ENCODE peak calls at places on chromosomes 1 and 21, in eight cellular contexts. N, T, R, O, V, L, S and A are unnamed samples.

GRCh38 chr1:240765732-240766363 is 153.9 kb upstream of the GREM2 start:
- DNase-seq in R (no peak), N (no peak), T (no peak), O (no peak), L (no peak), S (no peak), V (peak; percentile 6), A (peak; percentile 41)

GRCh38 chr1:53126495-53126894 is 15.9 kb downstream of the SLC1A7 start:
- DNase-seq in V (no peak), R (no peak), S (no peak), L (no peak), T (no peak), N (peak; percentile 44), O (no peak), A (no peak)

GRCh38 chr1:154170547-154171221 is 15.8 kb upstream of the NUP210L start:
- DNase-seq in R (no peak), L (no peak), N (no peak), S (no peak), T (no peak), V (no peak), O (peak; percentile 24), A (no peak)

GRCh38 chr1:84643183-84643582 is 47.1 kb downstream of the SSX2IP start:
- DNase-seq in R (no peak), S (no peak), L (no peak), N (no peak), T (no peak), V (no peak), O (no peak), A (no peak)

GRCh38 chr21:45427331-45428271 is 22.6 kb downstream of the COL18A1 start:
- DNase-seq in T (peak; percentile 73), O (no peak), S (no peak), L (peak; percentile 84), N (peak; percentile 93), V (peak; percentile 97), R (peak; percentile 97), A (peak; percentile 71)

GRCh38 chr1:46623733-46624695 is 7.4 kb upstream of the MOB3C start:
- DNase-seq in S (no peak), L (no peak), V (no peak), T (no peak), O (no peak), R (no peak), N (no peak), A (no peak)

GRCh38 chr1:235391879-235392278 is 24.7 kb downstream of the TBCE start:
- DNase-seq in O (no peak), L (no peak), T (no peak), V (no peak), N (no peak), R (no peak), S (no peak), A (no peak)

GRCh38 chr1:53582211-53583020 is 123.2 kb downstream of the DMRTB1 start:
- DNase-seq in O (peak; percentile 52), L (no peak), S (no peak), N (peak; percentile 37), T (no peak), V (peak; percentile 19), R (no peak), A (no peak)

GRCh38 chr1:154398141-154398540 is 7.0 kb upstream of the IL6R start:
- DNase-seq in T (no peak), V (no peak), O (no peak), N (no peak), L (no peak), R (no peak), S (no peak), A (no peak)

GRCh38 chr1:6446665-6447015 is 19.3 kb downstream of the TNFRSF25 start:
- DNase-seq in O (no peak), T (no peak), S (no peak), R (peak; percentile 63), V (no peak), N (no peak), L (no peak), A (no peak)
- H3K27ac ChIP-seq in O (no peak overlapping the region), T (no peak overlapping the region), S (no peak overlapping the region), R (no peak overlapping the region), V (no peak overlapping the region), N (no peak overlapping the region), L (no peak overlapping the region), A (no peak overlapping the region)

DNA sequence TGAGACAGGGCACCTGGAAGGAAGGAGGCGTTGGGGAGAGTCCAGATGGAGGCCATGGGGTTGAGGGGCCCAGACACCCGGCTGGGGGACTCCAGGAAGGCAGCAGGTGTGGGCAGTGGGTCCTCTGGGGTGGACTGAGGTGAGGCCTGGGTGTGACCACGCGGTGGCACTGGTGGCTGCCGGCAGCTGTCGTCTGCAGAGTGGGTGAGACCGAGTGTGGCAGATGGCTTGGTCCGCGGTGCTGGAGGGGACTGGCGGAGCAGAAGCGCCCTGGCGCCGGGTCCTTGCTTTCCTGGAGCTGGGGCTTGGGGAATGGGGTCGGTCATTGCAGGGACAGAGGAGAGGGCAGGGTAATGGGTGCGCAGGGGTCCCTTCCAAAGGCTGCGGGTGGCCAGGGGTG is 12.5 kb downstream of the AGRN start:
- DNase-seq in V (no peak), O (peak; percentile 93), L (no peak), N (no peak), S (no peak), R (no peak), T (no peak), A (peak; percentile 53)
- H3K4me3 ChIP-seq in V (no peak overlapping the region), O (peak overlapping the region; percentile 47), L (peak overlapping the region; percentile 59), N (no peak overlapping the region), S (no peak overlapping the region), R (no peak overlapping the region), T (peak overlapping the region; percentile 70), A (peak overlapping the region; percentile 66)

GRCh38 chr1:225526878-225527277 is 99.0 kb upstream of the LBR start:
- DNase-seq in R (no peak), L (no peak), S (no peak), T (no peak), N (no peak), V (no peak), O (no peak), A (no peak)

GRCh38 chr1:225524570-225524969 is 96.7 kb upstream of the LBR start:
- DNase-seq in L (no peak), V (no peak), S (no peak), R (no peak), N (no peak), T (no peak), O (no peak), A (no peak)

GRCh38 chr1:225523214-225523613 is 95.4 kb upstream of the LBR start:
- DNase-seq in L (no peak), R (no peak), O (no peak), T (no peak), S (no peak), V (no peak), N (no peak), A (no peak)

GRCh38 chr1:225527575-225527974 is 99.7 kb upstream of the LBR start:
- DNase-seq in T (no peak), R (no peak), L (no peak), O (no peak), V (no peak), S (no peak), N (no peak), A (no peak)

DNA sequence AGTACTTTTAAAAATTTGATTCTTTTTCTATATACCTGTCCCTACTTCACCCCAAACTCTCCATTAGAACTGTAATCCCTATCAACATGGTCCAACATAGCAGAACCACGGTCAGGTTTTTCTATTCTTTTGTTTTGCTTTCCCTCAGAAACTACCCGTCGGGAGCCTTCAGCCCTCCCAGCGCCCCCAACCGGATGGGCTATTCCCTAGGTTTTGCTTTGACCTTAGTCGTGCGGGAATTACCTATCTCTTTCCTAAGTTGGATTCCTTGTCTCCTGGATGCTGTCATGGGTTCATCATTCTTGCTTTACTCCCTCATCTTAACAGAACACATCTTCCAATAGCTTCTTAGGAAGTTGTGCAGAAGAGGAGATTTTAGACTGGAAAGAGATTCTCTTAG is 97.5 kb upstream of the LBR start:
- DNase-seq in T (no peak), V (no peak), O (no peak), S (no peak), N (no peak), L (no peak), R (no peak), A (peak; percentile 57)
- H3K27ac ChIP-seq in T (no peak overlapping the region), V (no peak overlapping the region), O (no peak overlapping the region), S (no peak overlapping the region), N (no peak overlapping the region), L (no peak overlapping the region), R (no peak overlapping the region), A (peak overlapping the region; percentile 29)

GRCh38 chr1:27633298-27633610 is 1.7 kb downstream of the FGR start:
- DNase-seq in N (no peak), R (no peak), O (no peak), V (no peak), L (no peak), T (no peak), S (no peak), A (no peak)

GRCh38 chr1:27634982-27635362 is at the start of gene FGR:
- DNase-seq in R (no peak), T (no peak), V (no peak), O (no peak), S (no peak), L (no peak), N (no peak), A (peak; percentile 44)

GRCh38 chr1:27635410-27636142 is 591 bp upstream of the FGR start:
- DNase-seq in L (no peak), V (no peak), T (no peak), S (no peak), N (no peak), R (no peak), O (no peak), A (no peak)

GRCh38 chr1:27633640-27634165 is 1.3 kb downstream of the FGR start:
- DNase-seq in S (no peak), V (no peak), N (no peak), T (no peak), O (no peak), L (no peak), R (no peak), A (no peak)

DNA sequence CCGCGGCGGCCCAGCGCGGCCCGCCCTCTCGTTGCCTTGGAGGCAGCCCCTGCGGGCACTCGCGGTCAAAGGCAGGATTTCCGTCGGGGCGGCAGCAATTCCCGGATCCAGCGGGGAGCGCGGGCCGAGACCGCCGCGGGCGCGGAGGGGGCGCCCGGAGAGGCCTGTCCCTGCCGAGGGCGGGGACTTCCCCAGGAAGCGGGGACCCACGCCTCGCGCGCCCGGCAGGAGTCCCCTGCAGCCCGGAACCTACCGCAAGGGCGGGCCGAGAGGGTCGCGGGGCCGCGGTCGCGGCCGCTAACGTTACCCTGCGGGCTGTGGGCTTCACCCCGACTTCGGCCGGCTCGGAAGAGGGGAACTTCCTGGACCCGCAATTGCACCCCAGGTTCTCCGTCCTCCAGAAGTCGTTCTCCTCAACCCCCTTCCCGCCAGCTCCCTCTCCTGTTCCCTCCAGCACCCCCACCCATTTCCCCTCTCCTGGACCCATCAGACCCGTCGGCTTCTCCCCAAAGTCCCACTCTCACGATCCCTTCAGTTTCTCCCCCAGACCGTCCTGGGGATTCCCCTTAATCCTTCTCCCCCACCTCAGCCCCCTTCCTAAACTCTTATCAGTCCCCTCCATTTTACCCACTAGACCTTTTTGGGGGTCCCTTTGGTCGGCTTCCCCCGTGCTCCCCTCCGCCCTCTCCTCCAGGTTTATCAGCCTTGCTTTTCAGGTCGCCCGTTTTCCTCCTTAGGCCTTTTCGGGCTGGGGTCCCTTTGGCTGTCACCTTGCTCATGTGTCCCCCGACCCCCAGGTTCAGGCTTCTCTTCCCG is 611 bp downstream of the FGR start:
- DNase-seq in S (peak; percentile 48), R (peak; percentile 86), N (peak; percentile 83), L (no peak), T (no peak), O (no peak), V (no peak), A (peak; percentile 61)
- H3K4me3 ChIP-seq in S (peak overlapping the region; percentile 43), R (peak overlapping the region; percentile 52), N (peak overlapping the region; percentile 18), L (peak overlapping the region; percentile 56), T (peak overlapping the region; percentile 59), O (no peak overlapping the region), V (no peak overlapping the region), A (peak overlapping the region; percentile 70)

GRCh38 chr1:71565267-71565666 is 484.4 kb upstream of the ZRANB2 start:
- DNase-seq in N (no peak), O (no peak), R (no peak), V (peak; percentile 80), S (no peak), L (no peak), T (no peak), A (no peak)
- H3K27ac ChIP-seq in N (no peak overlapping the region), O (no peak overlapping the region), R (no peak overlapping the region), V (no peak overlapping the region), S (no peak overlapping the region), L (no peak overlapping the region), T (no peak overlapping the region), A (no peak overlapping the region)